ENCODE peak calls at places on chromosome 4, in four cellular contexts. D, B, L and U are unnamed samples.
A peak's percentile ranks its signal among the peaks of the same experiment; 100 is the strongest.

GRCh38 chr4:6378493-6379445 is 93.6 kb downstream of the PPP2R2C start:
- DNase-seq in D (no peak), B (no peak), L (no peak), U (no peak)

GRCh38 chr4:68469482-68469881 is 22.2 kb downstream of the TMPRSS11E start:
- DNase-seq in D (no peak), B (no peak), L (no peak), U (no peak)

GRCh38 chr4:72555377-72555831 is 13.6 kb downstream of the ADAMTS3 start:
- DNase-seq in D (no peak), B (no peak), L (no peak), U (no peak)

GRCh38 chr4:41363384-41363981 is 106.8 kb downstream of the UCHL1 start:
- DNase-seq in D (no peak), B (no peak), L (peak; percentile 66), U (no peak)

GRCh38 chr4:52853351-52853750 is 8.8 kb upstream of the RASL11B start:
- DNase-seq in D (no peak), B (no peak), L (no peak), U (no peak)

GRCh38 chr4:40149960-40150385 is 46.9 kb upstream of the RHOH start:
- DNase-seq in D (no peak), B (peak; percentile 71), L (peak; percentile 64), U (peak; percentile 51)

GRCh38 chr4:742742-743311 is 37.2 kb downstream of the PCGF3 start:
- DNase-seq in D (peak; percentile 45), B (peak; percentile 13), L (peak; percentile 56), U (peak; percentile 55)

GRCh38 chr4:119646347-119647071 is 17.9 kb upstream of the PDE5A start:
- DNase-seq in D (no peak), B (no peak), L (peak; percentile 49), U (no peak)

GRCh38 chr4:115424852-115425251 is 311.4 kb upstream of the NDST4 start:
- DNase-seq in D (no peak), B (no peak), L (no peak), U (no peak)

DNA sequence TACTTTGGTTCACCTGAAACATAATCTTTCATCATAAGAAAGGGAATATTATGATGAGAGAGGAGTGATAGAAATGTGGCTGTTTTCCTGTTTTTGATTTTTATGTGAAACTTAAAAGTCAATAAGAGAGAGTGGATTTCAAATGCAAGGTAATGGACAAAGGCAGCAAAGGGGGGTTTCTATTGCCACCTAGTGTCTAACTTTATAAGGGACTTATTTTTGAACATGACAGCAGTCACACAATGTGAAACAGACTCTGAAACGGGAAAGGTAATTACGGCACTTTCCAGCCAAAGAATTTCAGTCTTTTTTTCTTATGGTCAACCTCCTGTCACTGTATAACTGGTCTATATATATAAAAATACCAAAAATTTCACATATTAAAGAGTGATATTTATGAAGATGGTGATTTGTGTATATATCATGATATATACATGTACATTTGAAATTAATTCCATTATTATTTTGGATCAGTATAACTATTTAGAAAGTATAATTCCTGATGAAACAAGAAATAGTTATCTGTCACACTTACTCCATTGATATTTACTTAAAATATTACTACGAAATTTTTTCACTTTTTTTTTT is 127.1 kb downstream of the FBXO8 start:
- DNase-seq in D (no peak), B (peak; percentile 48), L (peak; percentile 12), U (no peak)
- TF ChIP-seq CTCF in D (peak; percentile 81), B (peak; percentile 60), L (peak; percentile 67), U (peak; percentile 15)

DNA sequence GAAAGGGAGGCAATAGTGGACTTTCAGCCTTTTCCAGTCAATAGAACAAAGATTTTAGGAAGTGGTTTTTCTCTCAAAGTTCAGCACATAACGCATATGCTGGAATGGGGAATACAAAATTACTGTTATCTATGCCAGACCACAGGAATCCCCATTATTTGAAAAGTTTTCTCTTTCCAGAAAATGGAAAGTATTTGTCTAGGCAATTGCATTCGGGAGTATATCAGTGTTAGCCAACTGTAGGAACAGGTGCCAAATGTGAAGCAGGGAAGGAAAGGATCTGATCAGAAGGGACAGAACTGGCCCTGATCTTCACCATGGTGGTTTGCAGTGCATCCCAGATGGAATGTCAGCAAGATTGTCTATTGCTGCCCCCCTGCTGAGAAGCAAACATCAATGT is 213.6 kb downstream of the CPE start:
- DNase-seq in D (no peak), B (no peak), L (no peak), U (no peak)
- TF ChIP-seq CTCF in D (no peak), B (no peak), L (no peak), U (no peak)

GRCh38 chr4:10383417-10383816 is 73.8 kb downstream of the ZNF518B start:
- DNase-seq in D (no peak), B (no peak), L (no peak), U (no peak)

GRCh38 chr4:10386044-10386443 is 71.2 kb downstream of the ZNF518B start:
- DNase-seq in D (no peak), B (no peak), L (no peak), U (no peak)

GRCh38 chr4:10380695-10381094 is 76.5 kb downstream of the ZNF518B start:
- DNase-seq in D (no peak), B (no peak), L (no peak), U (no peak)

GRCh38 chr4:10384974-10385373 is 72.3 kb downstream of the ZNF518B start:
- DNase-seq in D (no peak), B (no peak), L (no peak), U (no peak)

DNA sequence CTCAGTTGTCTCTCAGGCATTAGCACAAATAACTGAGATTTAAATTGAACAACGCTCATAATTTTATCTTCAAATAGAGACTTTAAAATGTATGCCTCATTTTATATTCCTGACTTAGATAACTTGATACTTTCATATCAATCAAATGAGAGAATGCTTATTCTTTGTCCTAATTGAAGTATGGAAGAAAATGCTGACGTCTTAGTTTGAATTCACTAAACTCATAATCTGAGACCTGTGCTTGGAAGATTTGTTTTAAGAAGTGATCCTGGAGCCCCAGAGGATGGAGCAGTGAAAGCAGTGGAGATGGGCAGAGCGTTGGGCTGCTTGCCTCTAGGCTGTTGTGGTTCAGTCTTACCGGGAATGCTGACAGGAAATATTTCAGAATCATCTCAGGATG is 76.1 kb downstream of the ZNF518B start:
- DNase-seq in D (no peak), B (no peak), L (no peak), U (no peak)
- TF ChIP-seq CTCF in D (no peak), B (no peak), L (no peak), U (no peak)

GRCh38 chr4:105196523-105197145 is 50.0 kb downstream of the TET2 start:
- DNase-seq in D (no peak), B (peak; percentile 6), L (no peak), U (no peak)
- TF ChIP-seq CTCF in D (peak; percentile 16), B (peak; percentile 30), L (peak; percentile 28), U (peak; percentile 8)

GRCh38 chr4:138522366-138522765 is 280.2 kb upstream of the SLC7A11 start:
- DNase-seq in D (no peak), B (peak; percentile 6), L (no peak), U (no peak)
- TF ChIP-seq CTCF in D (peak; percentile 39), B (peak; percentile 43), L (peak; percentile 15), U (no peak)

GRCh38 chr4:103074039-103074438 is 2.5 kb downstream of the SLC9B2 start:
- DNase-seq in D (no peak), B (no peak), L (no peak), U (no peak)
- TF ChIP-seq CTCF in D (no peak), B (no peak), L (no peak), U (no peak)

GRCh38 chr4:113355550-113356371 is 306.3 kb downstream of the ANK2 start:
- DNase-seq in D (no peak), B (peak; percentile 93), L (peak; percentile 40), U (peak; percentile 34)
- TF ChIP-seq CTCF in D (no peak), B (peak; percentile 41), L (no peak), U (no peak)